ENCODE peak calls at places on chromosome 5, in ten cellular contexts. O is CD8-positive, alpha-beta T cell; W is HEK293T; N is GM12891; L is stimulated activated CD8-positive, alpha-beta memory T cell treated with anti-CD3 and anti-CD28 coated beads, Interleukin-4, amount 100 ng/mL, for 24 hours; U is activated naive CD4-positive, alpha-beta T cell; X is activated CD4-positive, alpha-beta T cell treated with anti-CD3 and anti-CD28 coated beads, Interleukin-2, amount 10 ng/mL, durations not matched to agents 7 days and 5 days; Z is kidney tubule cell; I is stromal cell of bone marrow; B is naive thymus-derived CD8-positive, alpha-beta T cell. F is an unnamed sample.

GRCh38 chr5:92633821-92634220 is 947.2 kb downstream of the NR2F1-AS1 start:
- DNase-seq in N (no peak), Z (no peak), O (no peak), L (no peak), W (no peak), I (no peak), U (no peak), X (no peak), B (no peak), F (peak)

GRCh38 chr5:39502704-39503103 is 77.9 kb upstream of the DAB2 start:
- DNase-seq in Z (no peak), X (no peak), W (no peak), B (no peak), I (no peak), U (no peak), N (no peak), O (no peak), L (no peak), F (no peak)

GRCh38 chr5:93164690-93165089 is 416.3 kb downstream of the NR2F1-AS1 start:
- DNase-seq in N (no peak), B (no peak), X (no peak), L (no peak), O (no peak), U (no peak), I (peak), W (no peak), Z (peak), F (peak)

GRCh38 chr5:143657814-143658395 is 154.1 kb upstream of the HMHB1 start:
- DNase-seq in I (no peak), U (no peak), L (no peak), W (no peak), O (no peak), Z (no peak), B (no peak), X (no peak), N (no peak), F (peak)

GRCh38 chr5:81577091-81577490 is 173.8 kb downstream of the SSBP2 start:
- DNase-seq in U (no peak), N (no peak), I (no peak), W (no peak), O (no peak), X (no peak), L (no peak), B (no peak), Z (no peak), F (no peak)

GRCh38 chr5:54484219-54484894 is 28.9 kb downstream of the HSPB3 start:
- DNase-seq in U (no peak), O (no peak), X (no peak), Z (no peak), W (no peak), N (no peak), L (no peak), I (no peak), B (no peak), F (no peak)

GRCh38 chr5:72517961-72518690 is 10.9 kb upstream of the ZNF366 start:
- DNase-seq in O (no peak), B (no peak), W (no peak), L (no peak), N (no peak), X (no peak), I (peak), U (no peak), Z (no peak), F (peak)

GRCh38 chr5:68682400-68683152 is 411.2 kb upstream of the SLC30A5 start:
- DNase-seq in L (no peak), U (no peak), O (no peak), B (no peak), W (no peak), X (no peak), N (no peak), Z (peak), I (no peak), F (no peak)

GRCh38 chr5:9151671-9152427 is 394.0 kb downstream of the SEMA5A start:
- DNase-seq in B (no peak), N (no peak), O (no peak), W (no peak), Z (peak), L (no peak), X (no peak), I (no peak), U (no peak), F (no peak)

GRCh38 chr5:43137326-43137725 is 16.6 kb downstream of the ZNF131 start:
- DNase-seq in Z (no peak), B (no peak), U (no peak), L (no peak), O (no peak), N (no peak), W (no peak), X (no peak), I (no peak), F (no peak)

GRCh38 chr5:32020271-32020670 is 153.8 kb downstream of the GOLPH3 start:
- DNase-seq in W (no peak), B (no peak), Z (no peak), X (peak), U (no peak), L (no peak), I (no peak), N (no peak), O (no peak), F (no peak)

GRCh38 chr5:141135030-141135717 is at the start of gene PCDHB5:
- DNase-seq in X (no peak), Z (peak), I (peak), W (peak), B (no peak), L (no peak), O (no peak), N (no peak), U (no peak), F (peak)

GRCh38 chr5:67806647-67807046 is 408.9 kb upstream of the PIK3R1 start:
- DNase-seq in L (no peak), O (no peak), U (no peak), N (no peak), Z (no peak), I (no peak), X (no peak), W (no peak), B (no peak), F (peak)

F was measured in NCI-H69.